ENCODE peak calls at places on chromosomes 4 and X, in six cellular contexts. One of them, this sample, is unnamed.
A peak's percentile ranks its signal among the peaks of the same experiment; 100 is the strongest.

GRCh38 chrX:36974896-36975295 is 33.3 kb upstream of the FAM47C start:
- DNase-seq in A549: no peak
- DNase-seq in colonic mucosa: no peak
- DNase-seq in BJ: no peak
- DNase-seq in lower leg skin: no peak
- DNase-seq in endodermal cell: no peak
- DNase-seq in this sample: no peak

GRCh38 chr4:150308824-150309472 is 230.7 kb downstream of the DCLK2 start:
- DNase-seq in colonic mucosa: no peak
- DNase-seq in lower leg skin: no peak
- DNase-seq in BJ: no peak
- DNase-seq in A549: no peak
- DNase-seq in endodermal cell: no peak
- DNase-seq in this sample: no peak

GRCh38 chr4:73883306-73883705 is 14.1 kb downstream of the CXCL1 start:
- DNase-seq in lower leg skin: no peak
- DNase-seq in A549: no peak
- DNase-seq in BJ: no peak
- DNase-seq in colonic mucosa: no peak
- DNase-seq in endodermal cell: no peak
- DNase-seq in this sample: no peak

GRCh38 chr4:8393593-8394038 is 46.9 kb downstream of the ACOX3 start:
- DNase-seq in lower leg skin: peak; percentile 77
- DNase-seq in BJ: peak; percentile 96
- DNase-seq in A549: peak; percentile 52
- DNase-seq in colonic mucosa: peak; percentile 48
- DNase-seq in endodermal cell: no peak
- DNase-seq in this sample: peak; percentile 90

GRCh38 chrX:142663330-142664095 is 362.2 kb upstream of the SPANXN4 start:
- DNase-seq in BJ: no peak
- DNase-seq in endodermal cell: no peak
- DNase-seq in A549: no peak
- DNase-seq in lower leg skin: no peak
- DNase-seq in colonic mucosa: peak; percentile 20
- DNase-seq in this sample: no peak

GRCh38 chr4:113114884-113115283 is 65.4 kb downstream of the ANK2 start:
- DNase-seq in colonic mucosa: no peak
- DNase-seq in BJ: no peak
- DNase-seq in lower leg skin: no peak
- DNase-seq in endodermal cell: no peak
- DNase-seq in A549: no peak
- DNase-seq in this sample: no peak

GRCh38 chrX:148376342-148376741 is 124.1 kb upstream of the AFF2 start:
- DNase-seq in BJ: no peak
- DNase-seq in lower leg skin: no peak
- DNase-seq in colonic mucosa: no peak
- DNase-seq in endodermal cell: no peak
- DNase-seq in A549: no peak
- DNase-seq in this sample: no peak

GRCh38 chr4:137124278-137124932 is 407.9 kb downstream of the PCDH18 start:
- DNase-seq in endodermal cell: no peak
- DNase-seq in lower leg skin: no peak
- DNase-seq in A549: peak; percentile 7
- DNase-seq in colonic mucosa: no peak
- DNase-seq in BJ: peak; percentile 20
- DNase-seq in this sample: peak; percentile 44

GRCh38 chr4:67727124-67727850 is 26.3 kb upstream of the UBA6 start:
- DNase-seq in lower leg skin: no peak
- DNase-seq in colonic mucosa: no peak
- DNase-seq in A549: no peak
- DNase-seq in BJ: no peak
- DNase-seq in endodermal cell: no peak
- DNase-seq in this sample: no peak

GRCh38 chrX:68829594-68830485 is 1.0 kb downstream of the EFNB1 start:
- DNase-seq in endodermal cell: peak; percentile 60
- DNase-seq in colonic mucosa: peak; percentile 28
- DNase-seq in lower leg skin: no peak
- DNase-seq in A549: peak; percentile 14
- DNase-seq in BJ: no peak
- DNase-seq in this sample: no peak

GRCh38 chr4:169164669-169165415 is 105.9 kb downstream of the SH3RF1 start:
- DNase-seq in A549: no peak
- DNase-seq in endodermal cell: no peak
- DNase-seq in BJ: peak; percentile 69
- DNase-seq in colonic mucosa: no peak
- DNase-seq in lower leg skin: no peak
- DNase-seq in this sample: no peak

GRCh38 chr4:13933163-13933562 is 305.6 kb upstream of the BOD1L1 start:
- DNase-seq in A549: no peak
- DNase-seq in BJ: no peak
- DNase-seq in colonic mucosa: no peak
- DNase-seq in lower leg skin: no peak
- DNase-seq in endodermal cell: no peak
- DNase-seq in this sample: no peak

GRCh38 chrX:108304210-108304609 is 134.0 kb downstream of the COL4A6 start:
- DNase-seq in A549: no peak
- DNase-seq in colonic mucosa: no peak
- DNase-seq in lower leg skin: no peak
- DNase-seq in BJ: no peak
- DNase-seq in endodermal cell: no peak
- DNase-seq in this sample: no peak

GRCh38 chr4:106062452-106062875 is 167.2 kb downstream of the NPNT start:
- DNase-seq in colonic mucosa: no peak
- DNase-seq in A549: no peak
- DNase-seq in lower leg skin: no peak
- DNase-seq in endodermal cell: no peak
- DNase-seq in BJ: no peak
- DNase-seq in this sample: peak; percentile 41

GRCh38 chr4:81946996-81947395 is 426.8 kb downstream of the HNRNPD start:
- DNase-seq in colonic mucosa: no peak
- DNase-seq in BJ: no peak
- DNase-seq in A549: no peak
- DNase-seq in endodermal cell: peak; percentile 51
- DNase-seq in lower leg skin: no peak
- DNase-seq in this sample: no peak

GRCh38 chrX:47175588-47175980 is 18.0 kb upstream of the UBA1 start:
- DNase-seq in lower leg skin: no peak
- DNase-seq in BJ: no peak
- DNase-seq in colonic mucosa: no peak
- DNase-seq in endodermal cell: no peak
- DNase-seq in A549: no peak
- DNase-seq in this sample: no peak

GRCh38 chr4:44725166-44725565 is 1.2 kb downstream of the GNPDA2 start:
- DNase-seq in lower leg skin: no peak
- DNase-seq in BJ: no peak
- DNase-seq in A549: no peak
- DNase-seq in endodermal cell: no peak
- DNase-seq in colonic mucosa: no peak
- DNase-seq in this sample: no peak

GRCh38 chrX:134688839-134689238 is 30.6 kb upstream of the PLAC1 start:
- DNase-seq in lower leg skin: no peak
- DNase-seq in colonic mucosa: no peak
- DNase-seq in BJ: no peak
- DNase-seq in A549: no peak
- DNase-seq in endodermal cell: no peak
- DNase-seq in this sample: no peak

GRCh38 chrX:45602151-45602550 is 401.5 kb upstream of the DIPK2B start:
- DNase-seq in colonic mucosa: no peak
- DNase-seq in endodermal cell: no peak
- DNase-seq in BJ: no peak
- DNase-seq in lower leg skin: no peak
- DNase-seq in A549: no peak
- DNase-seq in this sample: no peak

GRCh38 chr4:113435893-113436292 is 325.6 kb downstream of the CAMK2D start:
- DNase-seq in lower leg skin: peak; percentile 83
- DNase-seq in endodermal cell: peak; percentile 71
- DNase-seq in colonic mucosa: peak; percentile 24
- DNase-seq in A549: no peak
- DNase-seq in BJ: peak; percentile 68
- DNase-seq in this sample: no peak

GRCh38 chrX:81414630-81415029 is 212.7 kb downstream of the SH3BGRL start:
- DNase-seq in BJ: no peak
- DNase-seq in A549: no peak
- DNase-seq in colonic mucosa: no peak
- DNase-seq in endodermal cell: no peak
- DNase-seq in lower leg skin: no peak
- DNase-seq in this sample: no peak

GRCh38 chr4:25441519-25442117 is 64.6 kb downstream of the ANAPC4 start:
- DNase-seq in BJ: no peak
- DNase-seq in lower leg skin: peak; percentile 21
- DNase-seq in endodermal cell: peak; percentile 92
- DNase-seq in colonic mucosa: peak; percentile 59
- DNase-seq in A549: peak; percentile 18
- DNase-seq in this sample: peak; percentile 7

GRCh38 chrX:134895785-134896184 is 95.0 kb upstream of the SMIM10 start:
- DNase-seq in colonic mucosa: no peak
- DNase-seq in lower leg skin: no peak
- DNase-seq in A549: no peak
- DNase-seq in BJ: no peak
- DNase-seq in endodermal cell: no peak
- DNase-seq in this sample: no peak

GRCh38 chrX:123698979-123699378 is 33.9 kb downstream of the THOC2 start:
- DNase-seq in lower leg skin: no peak
- DNase-seq in BJ: no peak
- DNase-seq in A549: no peak
- DNase-seq in colonic mucosa: no peak
- DNase-seq in endodermal cell: no peak
- DNase-seq in this sample: no peak

GRCh38 chr4:147019061-147019460 is 73.4 kb upstream of the TTC29 start:
- DNase-seq in colonic mucosa: peak; percentile 63
- DNase-seq in A549: peak; percentile 12
- DNase-seq in lower leg skin: peak; percentile 65
- DNase-seq in endodermal cell: peak; percentile 89
- DNase-seq in BJ: no peak
- DNase-seq in this sample: peak; percentile 13

DNA sequence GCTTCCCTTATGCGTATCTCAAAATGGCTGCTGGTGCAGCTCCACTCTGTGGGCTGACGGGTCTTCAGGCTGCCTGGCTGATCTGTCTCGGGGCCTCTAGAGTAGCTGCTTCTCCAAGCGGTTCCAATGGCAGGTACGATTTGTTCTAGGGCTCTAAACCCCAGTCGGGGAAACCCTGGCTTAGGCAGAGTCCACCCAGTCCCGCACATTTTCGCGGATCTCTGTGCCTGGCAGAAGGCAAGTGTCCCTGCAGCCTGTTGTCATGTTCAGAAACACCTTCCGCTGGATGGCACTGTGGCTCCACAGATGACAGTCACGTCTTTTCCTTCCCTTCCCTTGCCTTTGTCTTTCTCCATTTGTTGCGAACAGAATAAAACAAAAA is 54.4 kb downstream of the NBDY start:
- DNase-seq in lower leg skin: no peak
- DNase-seq in BJ: no peak
- DNase-seq in A549: no peak
- DNase-seq in colonic mucosa: peak; percentile 87
- DNase-seq in endodermal cell: peak; percentile 68
- DNase-seq in this sample: no peak
- TF ChIP-seq CTCF in lower leg skin: no peak
- TF ChIP-seq CTCF in BJ: no peak
- TF ChIP-seq CTCF in A549: no peak
- TF ChIP-seq CTCF in colonic mucosa: peak; percentile 37
- TF ChIP-seq CTCF in endodermal cell: peak; percentile 38
- TF ChIP-seq CTCF in this sample: no peak

GRCh38 chrX:48806088-48806487 is 4.2 kb downstream of the HDAC6 start:
- DNase-seq in BJ: no peak
- DNase-seq in lower leg skin: no peak
- DNase-seq in endodermal cell: no peak
- DNase-seq in colonic mucosa: no peak
- DNase-seq in A549: no peak
- DNase-seq in this sample: no peak
- TF ChIP-seq CTCF in BJ: no peak
- TF ChIP-seq CTCF in lower leg skin: no peak
- TF ChIP-seq CTCF in endodermal cell: no peak
- TF ChIP-seq CTCF in colonic mucosa: no peak
- TF ChIP-seq CTCF in A549: peak; percentile 23
- TF ChIP-seq CTCF in this sample: no peak

GRCh38 chr4:133263082-133263481 is 114.0 kb downstream of the PCDH10 start:
- DNase-seq in A549: no peak
- DNase-seq in endodermal cell: peak; percentile 89
- DNase-seq in BJ: no peak
- DNase-seq in colonic mucosa: no peak
- DNase-seq in lower leg skin: no peak
- DNase-seq in this sample: no peak
- TF ChIP-seq CTCF in A549: no peak
- TF ChIP-seq CTCF in endodermal cell: no peak
- TF ChIP-seq CTCF in BJ: no peak
- TF ChIP-seq CTCF in colonic mucosa: no peak
- TF ChIP-seq CTCF in lower leg skin: no peak
- TF ChIP-seq CTCF in this sample: no peak

GRCh38 chr4:172142331-172142738 is 329.1 kb downstream of the GALNTL6 start:
- DNase-seq in colonic mucosa: no peak
- DNase-seq in endodermal cell: no peak
- DNase-seq in lower leg skin: no peak
- DNase-seq in A549: no peak
- DNase-seq in BJ: no peak
- DNase-seq in this sample: no peak

GRCh38 chr4:172143605-172144314 is 330.6 kb downstream of the GALNTL6 start:
- DNase-seq in BJ: no peak
- DNase-seq in lower leg skin: no peak
- DNase-seq in endodermal cell: no peak
- DNase-seq in colonic mucosa: no peak
- DNase-seq in A549: no peak
- DNase-seq in this sample: no peak

GRCh38 chr4:172152284-172152683 is 339.1 kb downstream of the GALNTL6 start:
- DNase-seq in BJ: no peak
- DNase-seq in endodermal cell: no peak
- DNase-seq in colonic mucosa: no peak
- DNase-seq in lower leg skin: no peak
- DNase-seq in A549: no peak
- DNase-seq in this sample: no peak

GRCh38 chr4:172149329-172149728 is 336.1 kb downstream of the GALNTL6 start:
- DNase-seq in BJ: no peak
- DNase-seq in colonic mucosa: no peak
- DNase-seq in A549: no peak
- DNase-seq in lower leg skin: no peak
- DNase-seq in endodermal cell: no peak
- DNase-seq in this sample: no peak

DNA sequence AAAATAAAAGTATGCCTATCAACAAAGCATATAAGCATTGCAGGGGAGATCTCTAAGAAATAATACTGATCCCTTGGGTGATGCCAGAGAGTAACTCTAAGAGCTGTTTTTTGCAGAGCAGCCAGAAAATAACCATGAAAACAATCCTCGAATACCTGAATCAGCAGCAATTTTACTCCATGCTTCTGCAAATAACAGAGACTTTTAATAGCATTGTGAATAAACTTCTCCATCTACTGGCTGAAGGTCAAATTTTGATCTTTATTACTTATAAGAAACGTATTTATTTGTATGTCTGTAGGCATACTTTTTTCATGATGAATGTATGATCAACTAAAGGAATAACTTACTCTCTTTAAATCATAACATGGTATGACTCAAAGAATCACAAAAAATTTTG is 334.5 kb downstream of the GALNTL6 start:
- DNase-seq in lower leg skin: no peak
- DNase-seq in A549: no peak
- DNase-seq in endodermal cell: no peak
- DNase-seq in colonic mucosa: no peak
- DNase-seq in BJ: no peak
- DNase-seq in this sample: no peak
- TF ChIP-seq CTCF in lower leg skin: no peak
- TF ChIP-seq CTCF in A549: peak; percentile 15
- TF ChIP-seq CTCF in endodermal cell: no peak
- TF ChIP-seq CTCF in colonic mucosa: no peak
- TF ChIP-seq CTCF in BJ: peak; percentile 18
- TF ChIP-seq CTCF in this sample: no peak

This sample was measured in AG04450.